ENCODE peak calls at places on chromosomes 4 and X, in six cellular contexts. F is AG20443; K is activated CD8-positive, alpha-beta memory T cell treated with anti-CD3 and anti-CD28 coated beads for 48 hours; S is ovary; O is GM06990; U is A549. Z is an unnamed sample.

GRCh38 chrX:79482686-79483085 is 115.6 kb upstream of the ITM2A start:
- DNase-seq in U (no peak), K (no peak), O (no peak), F (no peak), S (no peak), Z (no peak)

GRCh38 chr4:38146383-38146782 is 186.2 kb downstream of the PTTG2 start:
- DNase-seq in S (no peak), F (no peak), U (no peak), K (no peak), O (no peak), Z (no peak)

GRCh38 chr4:2878346-2878745 is 34.7 kb downstream of the ADD1 start:
- DNase-seq in U (no peak), O (no peak), K (no peak), F (no peak), S (no peak), Z (no peak)

GRCh38 chr4:186068581-186069402 is at the start of gene TLR3:
- DNase-seq in S (no peak), O (no peak), K (no peak), U (no peak), F (peak), Z (peak)

GRCh38 chrX:9164535-9165425 is 130.9 kb upstream of the FAM9B start:
- DNase-seq in O (no peak), F (no peak), K (no peak), S (no peak), U (peak), Z (no peak)

GRCh38 chrX:47311857-47312774 is 58.3 kb upstream of the ZNF157 start:
- DNase-seq in U (peak), F (peak), K (peak), S (peak), O (peak), Z (peak)

GRCh38 chrX:122777766-122778165 is 406.3 kb upstream of the GRIA3 start:
- DNase-seq in K (no peak), O (no peak), S (no peak), U (no peak), F (no peak), Z (no peak)

GRCh38 chrX:132837971-132838370 is 120.5 kb downstream of the HS6ST2 start:
- DNase-seq in S (no peak), F (no peak), K (no peak), O (no peak), U (no peak), Z (no peak)

GRCh38 chr4:110005461-110006056 is 92.9 kb downstream of the EGF start:
- DNase-seq in O (peak), K (no peak), F (peak), U (peak), S (no peak), Z (peak)

GRCh38 chr4:55008166-55009056 is 117.0 kb downstream of the KDR start:
- DNase-seq in K (no peak), U (no peak), F (peak), O (peak), S (no peak), Z (no peak)

GRCh38 chrX:150873616-150874015 is 24.9 kb downstream of the CD99L2 start:
- DNase-seq in U (no peak), S (no peak), O (no peak), K (no peak), F (no peak), Z (no peak)

GRCh38 chr4:185541251-185541671 is 6.0 kb upstream of the PDLIM3 start:
- DNase-seq in K (no peak), F (no peak), U (no peak), S (peak), O (no peak), Z (no peak)

GRCh38 chr4:119209077-119209476 is 3.4 kb upstream of the USP53 start:
- DNase-seq in S (no peak), K (no peak), U (peak), F (peak), O (no peak), Z (peak)

Z was measured in stromal cell of bone marrow.